ENCODE peak calls at places on chromosomes 2 and 18, in five cellular contexts. H is transverse colon, L is tibial nerve, S is left ventricle myocardium inferior, E is GM23248. D is an unnamed sample.

GRCh38 chr18:62637807-62638687 is 77.3 kb upstream of the PHLPP1 start:
- DNase-seq in H (peak; percentile 55), L (no peak), S (no peak), E (peak; percentile 44), D (peak; percentile 40)

GRCh38 chr18:37754141-37754540 is 188.5 kb upstream of the CELF4 start:
- DNase-seq in H (no peak), L (no peak), S (no peak), E (no peak), D (no peak)

GRCh38 chr18:5729983-5730699 is 165.2 kb downstream of the TMEM200C start:
- DNase-seq in H (peak; percentile 14), L (peak; percentile 23), S (peak; percentile 52), E (no peak), D (no peak)

GRCh38 chr2:119518401-119518800 is 5.9 kb downstream of the SCTR start:
- DNase-seq in H (no peak), L (no peak), S (no peak), E (no peak), D (no peak)

GRCh38 chr2:65411056-65411795 is 21.2 kb downstream of the SPRED2 start:
- DNase-seq in H (peak; percentile 48), L (no peak), S (no peak), E (no peak), D (peak; percentile 98)

GRCh38 chr2:88765154-88765948 is 73.9 kb downstream of the RPIA start:
- DNase-seq in H (peak; percentile 72), L (no peak), S (no peak), E (peak; percentile 61), D (peak; percentile 52)

GRCh38 chr2:105443610-105444598 is 45.1 kb upstream of the FHL2 start:
- DNase-seq in H (peak; percentile 17), L (no peak), S (no peak), E (no peak), D (peak; percentile 56)

GRCh38 chr2:66840321-66841014 is 405.5 kb downstream of the MEIS1 start:
- DNase-seq in H (no peak), L (no peak), S (no peak), E (peak; percentile 83), D (no peak)

GRCh38 chr18:63062246-63062645 is 257.3 kb downstream of the BCL2 start:
- DNase-seq in H (no peak), L (no peak), S (no peak), E (peak; percentile 51), D (no peak)

GRCh38 chr18:63090334-63090733 is 229.2 kb downstream of the BCL2 start:
- DNase-seq in H (no peak), L (no peak), S (no peak), E (no peak), D (peak; percentile 63)

GRCh38 chr2:164617466-164617865 is 3.8 kb downstream of the GRB14 start:
- DNase-seq in H (no peak), L (no peak), S (no peak), E (peak; percentile 51), D (no peak)

GRCh38 chr2:233399306-233400225 is 45.3 kb downstream of the DGKD start:
- DNase-seq in H (no peak), L (no peak), S (no peak), E (no peak), D (no peak)

GRCh38 chr2:191345788-191346187 is 100.6 kb downstream of the MYO1B start:
- DNase-seq in H (no peak), L (no peak), S (no peak), E (peak; percentile 72), D (no peak)

GRCh38 chr2:110876167-110876999 is 144.0 kb downstream of the ACOXL start:
- DNase-seq in H (no peak), L (no peak), S (no peak), E (no peak), D (no peak)

GRCh38 chr18:9094307-9095226 is 7.9 kb upstream of the NDUFV2 start:
- DNase-seq in H (no peak), L (no peak), S (no peak), E (peak; percentile 82), D (no peak)

GRCh38 chr2:215843579-215843978 is 169.8 kb downstream of the MREG start:
- DNase-seq in H (no peak), L (peak; percentile 58), S (no peak), E (peak; percentile 95), D (no peak)

GRCh38 chr18:666628-667027 is 9.2 kb downstream of the TYMS start:
- DNase-seq in H (no peak), L (no peak), S (no peak), E (no peak), D (no peak)

GRCh38 chr2:556494-556893 is 120.7 kb downstream of the TMEM18 start:
- DNase-seq in H (no peak), L (no peak), S (no peak), E (no peak), D (no peak)

GRCh38 chr2:53131416-53131815 is 636.2 kb upstream of the CHAC2 start:
- DNase-seq in H (no peak), L (no peak), S (no peak), E (peak; percentile 56), D (no peak)

GRCh38 chr2:15729001-15729400 is 137.3 kb downstream of the DDX1 start:
- DNase-seq in H (no peak), L (no peak), S (no peak), E (no peak), D (no peak)

GRCh38 chr2:14516844-14517243 is 115.7 kb upstream of the LRATD1 start:
- DNase-seq in H (no peak), L (no peak), S (no peak), E (peak; percentile 92), D (no peak)

GRCh38 chr2:218006741-218007140 is 3.9 kb upstream of the TNS1 start:
- DNase-seq in H (no peak), L (no peak), S (no peak), E (peak; percentile 68), D (no peak)

GRCh38 chr2:196041786-196042185 is 26.9 kb downstream of the DNAH7 start:
- DNase-seq in H (no peak), L (no peak), S (no peak), E (no peak), D (no peak)

GRCh38 chr2:196046123-196046917 is 22.3 kb downstream of the DNAH7 start:
- DNase-seq in H (no peak), L (no peak), S (no peak), E (no peak), D (no peak)
- H3K4me3 ChIP-seq in H (no peak overlapping the region), L (no peak overlapping the region), S (no peak overlapping the region), E (no peak overlapping the region), D (no peak overlapping the region)

GRCh38 chr2:227480528-227480927 is 8.6 kb downstream of the AGFG1 start:
- DNase-seq in H (no peak), L (no peak), S (no peak), E (no peak), D (no peak)
- H3K4me3 ChIP-seq in H (no peak overlapping the region), L (no peak overlapping the region), S (no peak overlapping the region), E (no peak overlapping the region), D (no peak overlapping the region)

GRCh38 chr2:23497063-23497462 is 112.1 kb downstream of the KLHL29 start:
- DNase-seq in H (no peak), L (peak; percentile 40), S (no peak), E (peak; percentile 12), D (no peak)
- H3K4me3 ChIP-seq in H (no peak overlapping the region), L (no peak overlapping the region), S (no peak overlapping the region), E (no peak overlapping the region), D (no peak overlapping the region)

GRCh38 chr18:48943333-48943732 is 7.4 kb downstream of the SMAD7 start:
- DNase-seq in H (no peak), L (no peak), S (no peak), E (peak; percentile 15), D (no peak)

GRCh38 chr18:48942554-48943261 is 8.1 kb downstream of the SMAD7 start:
- DNase-seq in H (no peak), L (no peak), S (no peak), E (peak; percentile 97), D (peak; percentile 87)

GRCh38 chr18:48942086-48942485 is 8.7 kb downstream of the SMAD7 start:
- DNase-seq in H (no peak), L (no peak), S (no peak), E (peak; percentile 38), D (no peak)

GRCh38 chr18:48940854-48941531 is 9.8 kb downstream of the SMAD7 start:
- DNase-seq in H (peak; percentile 67), L (no peak), S (no peak), E (no peak), D (peak; percentile 69)

DNA sequence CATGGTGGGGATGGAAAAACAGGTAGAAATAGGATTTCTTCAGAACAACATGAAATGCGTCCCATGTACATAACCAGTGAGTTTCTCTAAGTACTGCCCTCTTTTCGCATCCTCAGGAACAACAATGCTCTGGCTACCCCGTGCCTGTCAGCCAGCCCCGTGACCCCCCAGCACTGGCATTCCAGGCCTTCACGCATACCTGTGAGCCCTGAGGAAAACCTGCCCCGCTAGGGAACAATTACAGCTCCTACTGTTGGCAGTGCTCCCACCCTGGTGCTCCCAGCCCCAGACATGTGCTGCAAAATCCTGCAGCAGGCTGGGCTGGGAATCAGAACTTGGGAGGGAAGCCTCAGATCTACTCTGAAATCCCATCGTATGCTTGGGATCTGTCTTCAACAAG is 9.1 kb downstream of the SMAD7 start:
- DNase-seq in H (no peak), L (no peak), S (no peak), E (peak; percentile 24), D (no peak)
- H3K4me3 ChIP-seq in H (no peak overlapping the region), L (no peak overlapping the region), S (peak overlapping the region; percentile 94), E (peak overlapping the region; percentile 47), D (no peak overlapping the region)

GRCh38 chr2:70808983-70809958 is 11.1 kb downstream of the CLEC4F start:
- DNase-seq in H (no peak), L (no peak), S (no peak), E (no peak), D (no peak)

GRCh38 chr2:70807102-70807827 is 13.1 kb downstream of the CLEC4F start:
- DNase-seq in H (no peak), L (no peak), S (no peak), E (no peak), D (no peak)

GRCh38 chr2:70805987-70806386 is 14.4 kb downstream of the CLEC4F start:
- DNase-seq in H (no peak), L (no peak), S (no peak), E (no peak), D (no peak)

GRCh38 chr2:70806620-70807019 is 13.8 kb downstream of the CLEC4F start:
- DNase-seq in H (no peak), L (no peak), S (no peak), E (no peak), D (no peak)

DNA sequence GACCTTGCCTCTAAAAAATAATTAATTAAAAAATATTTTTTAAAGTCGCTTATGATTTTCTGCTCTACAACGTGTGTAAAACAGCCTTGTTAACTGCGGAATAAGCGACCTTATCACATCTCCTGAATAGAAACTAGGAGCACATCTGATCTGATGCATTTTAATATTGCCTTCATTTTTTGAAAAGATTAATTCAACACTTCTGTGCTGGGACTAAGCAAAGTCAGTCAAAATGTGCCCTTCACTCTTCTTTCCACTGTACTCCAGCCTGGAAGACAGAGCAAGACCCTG is 12.6 kb downstream of the CLEC4F start:
- DNase-seq in H (no peak), L (no peak), S (no peak), E (no peak), D (no peak)
- H3K4me3 ChIP-seq in H (no peak overlapping the region), L (no peak overlapping the region), S (no peak overlapping the region), E (no peak overlapping the region), D (no peak overlapping the region)

D was measured in small intestine.